ENCODE peak calls at places on chromosomes 2 and 18, in five cellular contexts. G, O, D, C and P are unnamed samples.

GRCh38 chr2:124163825-124164224 is 138.7 kb downstream of the CNTNAP5 start:
- DNase-seq in O (no peak), D (peak; percentile 3), C (no peak), G (no peak), P (no peak)

GRCh38 chr2:139478191-139478914 is 698.2 kb upstream of the NXPH2 start:
- DNase-seq in G (no peak), D (no peak), C (no peak), O (no peak), P (no peak)

GRCh38 chr2:84944257-84944909 is 26.6 kb upstream of the KCMF1 start:
- DNase-seq in C (no peak), D (no peak), O (no peak), G (no peak), P (peak; percentile 7)

GRCh38 chr2:129923265-129924141 is 56.0 kb upstream of the RAB6C start:
- DNase-seq in O (peak; percentile 40), G (no peak), D (peak; percentile 51), C (peak; percentile 79), P (no peak)

GRCh38 chr2:143877056-143877455 is 642.9 kb downstream of the ZEB2 start:
- DNase-seq in C (no peak), G (no peak), D (no peak), O (no peak), P (no peak)

GRCh38 chr2:201929627-201930026 is 104.0 kb upstream of the FZD7 start:
- DNase-seq in D (no peak), C (no peak), G (no peak), O (no peak), P (no peak)

GRCh38 chr2:236343400-236344161 is 79.4 kb upstream of the ASB18 start:
- DNase-seq in G (peak; percentile 10), C (peak; percentile 26), O (peak; percentile 69), D (peak; percentile 81), P (peak; percentile 79)

GRCh38 chr2:188978291-188979081 is 4.3 kb downstream of the COL3A1 start:
- DNase-seq in O (no peak), G (peak; percentile 63), C (no peak), D (peak; percentile 76), P (no peak)

GRCh38 chr2:11757101-11757500 is 10.7 kb downstream of the LPIN1 start:
- DNase-seq in D (no peak), C (no peak), O (no peak), G (no peak), P (no peak)

GRCh38 chr18:63131106-63131943 is 188.2 kb downstream of the BCL2 start:
- DNase-seq in C (no peak), G (peak; percentile 3), O (peak; percentile 67), D (peak; percentile 80), P (peak; percentile 87)

GRCh38 chr2:63340443-63340842 is 247.8 kb downstream of the WDPCP start:
- DNase-seq in G (no peak), D (no peak), C (no peak), O (no peak), P (no peak)

GRCh38 chr18:2293109-2293839 is 278.0 kb downstream of the METTL4 start:
- DNase-seq in O (no peak), D (no peak), G (no peak), C (no peak), P (no peak)

GRCh38 chr18:13366541-13366940 is 148.0 kb downstream of the LDLRAD4 start:
- DNase-seq in G (no peak), O (no peak), C (no peak), D (no peak), P (no peak)

GRCh38 chr2:173590278-173590811 is 235.7 kb downstream of the CDCA7 start:
- DNase-seq in C (no peak), O (peak; percentile 74), G (peak; percentile 83), D (peak; percentile 96), P (no peak)

GRCh38 chr18:53797998-53798397 is 426.5 kb downstream of the MBD2 start:
- DNase-seq in O (no peak), G (no peak), C (no peak), D (no peak), P (no peak)

GRCh38 chr2:240351826-240352426 is 83.5 kb upstream of the GPC1 start:
- DNase-seq in O (no peak), C (no peak), G (no peak), D (no peak), P (no peak)

GRCh38 chr2:27824401-27824800 is 52.9 kb downstream of the MRPL33 start:
- DNase-seq in D (no peak), C (no peak), O (no peak), G (no peak), P (no peak)

GRCh38 chr2:109351164-109351756 is 222.3 kb downstream of the SH3RF3 start:
- DNase-seq in G (peak; percentile 41), C (no peak), O (peak; percentile 92), D (peak; percentile 86), P (peak; percentile 58)

GRCh38 chr18:76445275-76445674 is 49.8 kb downstream of the ZNF516 start:
- DNase-seq in G (peak; percentile 74), C (no peak), D (peak; percentile 72), O (peak; percentile 22), P (no peak)

GRCh38 chr18:22813648-22814328 is 119.3 kb upstream of the RBBP8 start:
- DNase-seq in C (no peak), D (peak; percentile 63), O (no peak), G (no peak), P (no peak)

GRCh38 chr2:120227111-120227991 is 4.2 kb upstream of the TMEM185B start:
- DNase-seq in D (no peak), O (peak; percentile 55), C (no peak), G (no peak), P (no peak)

GRCh38 chr18:12317664-12318333 is 9.8 kb downstream of the TUBB6 start:
- DNase-seq in D (peak; percentile 54), G (peak; percentile 64), O (no peak), C (no peak), P (no peak)

GRCh38 chr2:117940436-117940835 is 73.4 kb downstream of the CCDC93 start:
- DNase-seq in C (no peak), G (no peak), D (no peak), O (no peak), P (no peak)

GRCh38 chr18:78514910-78515670 is 464.5 kb upstream of the SALL3 start:
- DNase-seq in C (no peak), O (no peak), G (no peak), D (no peak), P (peak; percentile 37)

GRCh38 chr2:86038291-86039081 is 67.2 kb downstream of the POLR1A start:
- DNase-seq in C (no peak), G (no peak), D (peak; percentile 45), O (no peak), P (peak; percentile 47)

GRCh38 chr2:106960633-106961205 is 74.8 kb upstream of the ST6GAL2 start:
- DNase-seq in C (no peak), G (no peak), O (no peak), D (no peak), P (no peak)

GRCh38 chr2:207772081-207772843 is 2.6 kb upstream of the FZD5 start:
- DNase-seq in O (peak; percentile 38), G (no peak), C (no peak), D (peak; percentile 24), P (peak; percentile 72)

GRCh38 chr18:75044791-75045190 is 164.1 kb downstream of the PTGR3 start:
- DNase-seq in O (no peak), D (no peak), C (no peak), G (no peak), P (no peak)

GRCh38 chr18:48829443-48830149 is 121.2 kb downstream of the SMAD7 start:
- DNase-seq in G (no peak), D (no peak), O (peak; percentile 21), C (no peak), P (peak; percentile 70)

GRCh38 chr2:150544731-150545130 is 57.3 kb upstream of the RND3 start:
- DNase-seq in G (no peak), D (no peak), O (no peak), C (no peak), P (no peak)

GRCh38 chr2:229974271-229974670 is 52.0 kb downstream of the FBXO36 start:
- DNase-seq in G (peak; percentile 72), O (peak; percentile 49), D (peak; percentile 58), C (no peak), P (no peak)

GRCh38 chr2:58870704-58871103 is 629.6 kb upstream of the FANCL start:
- DNase-seq in O (no peak), G (no peak), C (no peak), D (no peak), P (no peak)

GRCh38 chr2:31337197-31337596 is 77.3 kb downstream of the XDH start:
- DNase-seq in O (no peak), D (peak; percentile 37), C (no peak), G (no peak), P (no peak)

GRCh38 chr2:71669628-71670429 is 216.5 kb downstream of the DYSF start:
- DNase-seq in G (no peak), O (no peak), C (no peak), D (no peak), P (no peak)

GRCh38 chr2:229206548-229206947 is 64.5 kb downstream of the PID1 start:
- DNase-seq in D (peak; percentile 56), G (no peak), O (no peak), C (no peak), P (no peak)

GRCh38 chr2:234998404-234999211 is 46.8 kb downstream of the SH3BP4 start:
- DNase-seq in C (no peak), D (peak; percentile 92), G (no peak), O (no peak), P (no peak)

GRCh38 chr2:23354554-23354953 is 30.4 kb upstream of the KLHL29 start:
- DNase-seq in O (no peak), C (no peak), D (no peak), G (no peak), P (no peak)